ENCODE peak calls at places on chromosomes 2 and 18, in four cellular contexts. W is neuronal stem cell; A is uterus; G is effector memory CD4-positive, alpha-beta T cell. Q is an unnamed sample.

GRCh38 chr2:162965151-162965550 is 126.6 kb upstream of the KCNH7 start:
- DNase-seq in W (no peak), A (no peak), G (no peak), Q (no peak)

GRCh38 chr2:201203916-201204654 is 21.1 kb downstream of the CASP10 start:
- DNase-seq in W (no peak), A (peak), G (no peak), Q (no peak)

GRCh38 chr2:110993557-110994231 is 127.0 kb upstream of the BCL2L11 start:
- DNase-seq in W (no peak), A (no peak), G (no peak), Q (peak)

GRCh38 chr18:79903071-79903635 is 48.3 kb downstream of the SLC66A2 start:
- DNase-seq in W (no peak), A (peak), G (no peak), Q (no peak)

GRCh38 chr2:73279852-73280251 is 4.4 kb downstream of the FBXO41 start:
- DNase-seq in W (no peak), A (no peak), G (no peak), Q (no peak)

GRCh38 chr2:144198116-144198515 is 321.8 kb downstream of the ZEB2 start:
- DNase-seq in W (no peak), A (no peak), G (no peak), Q (peak)

GRCh38 chr18:28494151-28494550 is 317.2 kb upstream of the CDH2 start:
- DNase-seq in W (no peak), A (no peak), G (no peak), Q (no peak)

GRCh38 chr2:61090386-61090921 is 24.8 kb downstream of the SANBR start:
- DNase-seq in W (no peak), A (no peak), G (no peak), Q (no peak)

GRCh38 chr2:160372585-160372984 is 121.0 kb downstream of the RBMS1 start:
- DNase-seq in W (no peak), A (no peak), G (no peak), Q (no peak)

GRCh38 chr2:186887107-186888090 is 38.4 kb upstream of the ZSWIM2 start:
- DNase-seq in W (no peak), A (peak), G (no peak), Q (no peak)

GRCh38 chr2:237790353-237790752 is 8.2 kb upstream of the RBM44 start:
- DNase-seq in W (no peak), A (no peak), G (no peak), Q (no peak)

GRCh38 chr2:69169990-69170389 is 157.0 kb downstream of the ANTXR1 start:
- DNase-seq in W (no peak), A (no peak), G (no peak), Q (no peak)

GRCh38 chr2:201628545-201628944 is 14.8 kb downstream of the TMEM237 start:
- DNase-seq in W (no peak), A (no peak), G (no peak), Q (no peak)

GRCh38 chr18:28409811-28410210 is 232.9 kb upstream of the CDH2 start:
- DNase-seq in W (no peak), A (no peak), G (no peak), Q (no peak)

GRCh38 chr18:23652232-23652631 is 10.5 kb downstream of the ANKRD29 start:
- DNase-seq in W (no peak), A (no peak), G (no peak), Q (no peak)

GRCh38 chr18:63297678-63298392 is 21.7 kb downstream of the BCL2 start:
- DNase-seq in W (no peak), A (no peak), G (no peak), Q (no peak)

GRCh38 chr2:237092920-237093781 is 7.5 kb downstream of the COPS8 start:
- DNase-seq in W (no peak), A (peak), G (no peak), Q (no peak)

GRCh38 chr2:101883860-101884259 is 107.9 kb upstream of the IL1R2 start:
- DNase-seq in W (peak), A (no peak), G (no peak), Q (peak)

GRCh38 chr2:120597595-120598193 is 138.0 kb upstream of the GLI2 start:
- DNase-seq in W (no peak), A (no peak), G (no peak), Q (no peak)

GRCh38 chr2:190714958-190715357 is 66.1 kb downstream of the NAB1 start:
- DNase-seq in W (no peak), A (no peak), G (no peak), Q (no peak)
- H3K4me3 ChIP-seq in W (no peak), A (no peak), G (no peak), Q (no peak)

GRCh38 chr18:56286775-56287174 is 351.6 kb downstream of the TXNL1 start:
- DNase-seq in W (no peak), A (no peak), G (no peak), Q (no peak)

GRCh38 chr18:56296381-56296780 is 342.0 kb downstream of the TXNL1 start:
- DNase-seq in W (no peak), A (no peak), G (no peak), Q (no peak)

GRCh38 chr18:56294484-56295183 is 343.8 kb downstream of the TXNL1 start:
- DNase-seq in W (no peak), A (no peak), G (no peak), Q (peak)

GRCh38 chr18:56289381-56289780 is 349.0 kb downstream of the TXNL1 start:
- DNase-seq in W (no peak), A (no peak), G (no peak), Q (no peak)

GRCh38 chr18:56291229-56291796 is 347.1 kb downstream of the TXNL1 start:
- DNase-seq in W (no peak), A (no peak), G (no peak), Q (no peak)
- H3K4me3 ChIP-seq in W (no peak), A (no peak), G (no peak), Q (no peak)

GRCh38 chr18:76459687-76460350 is 35.2 kb downstream of the ZNF516 start:
- DNase-seq in W (no peak), A (peak), G (no peak), Q (no peak)

GRCh38 chr18:76458522-76459311 is 36.3 kb downstream of the ZNF516 start:
- DNase-seq in W (no peak), A (no peak), G (no peak), Q (no peak)

GRCh38 chr18:76457957-76458356 is 37.1 kb downstream of the ZNF516 start:
- DNase-seq in W (no peak), A (no peak), G (no peak), Q (no peak)

GRCh38 chr18:76460482-76460881 is 34.6 kb downstream of the ZNF516 start:
- DNase-seq in W (no peak), A (no peak), G (no peak), Q (no peak)

GRCh38 chr18:76459312-76459686 is 35.7 kb downstream of the ZNF516 start:
- DNase-seq in W (no peak), A (no peak), G (no peak), Q (no peak)
- H3K4me3 ChIP-seq in W (no peak), A (peak), G (no peak), Q (no peak)

GRCh38 chr2:77016481-77016880 is 505.7 kb downstream of the LRRTM4 start:
- DNase-seq in W (no peak), A (no peak), G (no peak), Q (no peak)

GRCh38 chr2:77013932-77014331 is 508.2 kb downstream of the LRRTM4 start:
- DNase-seq in W (no peak), A (no peak), G (no peak), Q (no peak)

GRCh38 chr2:77018219-77018618 is 504.0 kb downstream of the LRRTM4 start:
- DNase-seq in W (peak), A (no peak), G (no peak), Q (no peak)

GRCh38 chr2:77013457-77013856 is 508.7 kb downstream of the LRRTM4 start:
- DNase-seq in W (no peak), A (no peak), G (no peak), Q (no peak)

GRCh38 chr2:77016964-77017363 is 505.2 kb downstream of the LRRTM4 start:
- DNase-seq in W (no peak), A (no peak), G (no peak), Q (no peak)
- H3K4me3 ChIP-seq in W (no peak), A (no peak), G (no peak), Q (no peak)

DNA sequence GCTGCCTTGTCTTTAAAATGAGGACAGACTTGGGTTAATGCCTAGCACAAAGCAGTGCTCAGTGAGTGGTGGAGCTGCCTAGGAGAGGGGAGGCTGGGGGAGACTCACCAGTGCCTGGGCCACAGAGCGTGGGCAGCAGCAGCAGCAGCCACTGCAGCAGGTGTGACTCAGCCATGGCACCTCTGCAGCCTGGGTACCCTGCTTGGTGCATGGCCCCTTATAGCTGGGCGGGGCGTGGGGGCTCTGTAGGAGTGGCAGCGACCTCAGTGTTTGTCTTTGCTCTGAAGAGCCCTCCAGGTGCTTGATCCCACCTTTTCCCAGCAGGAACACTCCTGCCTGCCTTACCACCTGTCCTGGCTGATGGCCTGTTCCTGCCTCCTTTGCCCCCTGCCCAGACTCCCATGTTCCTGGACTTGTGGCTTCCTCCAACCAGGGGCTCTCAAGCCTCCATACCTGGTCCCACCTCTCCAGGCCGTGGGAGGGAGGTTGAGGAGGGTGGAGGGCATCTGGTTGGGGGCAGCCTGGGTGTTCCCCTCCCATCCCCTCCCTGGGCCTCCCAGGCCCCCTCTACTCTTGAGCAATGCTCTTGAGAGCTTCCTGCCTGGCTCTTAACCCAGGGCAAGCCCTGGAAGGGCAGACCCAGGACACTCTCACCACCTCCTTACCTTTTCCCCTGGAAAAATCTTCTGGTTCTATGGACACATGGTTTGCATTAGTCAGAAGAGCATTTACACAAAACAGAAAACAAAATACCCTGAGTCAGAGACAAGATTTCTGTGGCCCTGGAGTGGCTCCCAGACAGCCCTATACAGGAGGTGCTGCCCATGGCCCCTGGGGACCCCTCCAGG is at the start of gene SFTPB:
- DNase-seq in W (no peak), A (no peak), G (no peak), Q (no peak)
- H3K4me3 ChIP-seq in W (no peak), A (no peak), G (no peak), Q (no peak)

GRCh38 chr2:219459460-219460311 is 25.0 kb downstream of the SPEG start:
- DNase-seq in W (peak), A (peak), G (no peak), Q (no peak)
- H3K4me3 ChIP-seq in W (no peak), A (no peak), G (no peak), Q (no peak)

GRCh38 chr2:15471606-15472005 is 89.5 kb downstream of the NBAS start:
- DNase-seq in W (no peak), A (no peak), G (no peak), Q (peak)

GRCh38 chr2:15472133-15472532 is 89.0 kb downstream of the NBAS start:
- DNase-seq in W (no peak), A (no peak), G (no peak), Q (peak)
- H3K4me3 ChIP-seq in W (no peak), A (no peak), G (no peak), Q (no peak)

GRCh38 chr18:7748252-7749000 is 181.3 kb downstream of the PTPRM start:
- DNase-seq in W (no peak), A (no peak), G (no peak), Q (no peak)
- H3K4me3 ChIP-seq in W (no peak), A (no peak), G (no peak), Q (no peak)

Q was measured in Jurkat, Clone E6-1.